ENCODE peak calls at places on chromosome 21, in ten cellular contexts. I, F, T, N, V, K, A, O, L and E are unnamed samples.

GRCh38 chr21:40841524-40842196 is 5.3 kb downstream of the DSCAM start:
- DNase-seq in N (peak), V (no peak), T (no peak), O (no peak), L (no peak), F (peak), K (no peak), A (no peak), I (no peak), E (peak)

GRCh38 chr21:26834181-26834945 is 10.8 kb downstream of the ADAMTS1 start:
- DNase-seq in A (no peak), V (peak), K (no peak), O (no peak), T (peak), F (no peak), L (peak), N (no peak), I (no peak), E (no peak)

GRCh38 chr21:29340228-29340627 is 41.5 kb downstream of the BACH1 start:
- DNase-seq in K (no peak), L (no peak), I (no peak), O (no peak), N (no peak), T (no peak), A (no peak), F (no peak), V (peak), E (no peak)

GRCh38 chr21:45075606-45076244 is 1.3 kb downstream of the ADARB1 start:
- DNase-seq in V (peak), K (no peak), F (no peak), A (no peak), L (no peak), T (no peak), I (no peak), N (no peak), O (no peak), E (no peak)

GRCh38 chr21:14956826-14957225 is 108.0 kb downstream of the NRIP1 start:
- DNase-seq in A (peak), I (no peak), T (peak), F (no peak), K (no peak), N (no peak), O (no peak), V (peak), L (peak), E (no peak)

GRCh38 chr21:45615145-45615711 is 28.3 kb upstream of the PCBP3 start:
- DNase-seq in V (no peak), O (no peak), F (no peak), T (no peak), L (no peak), A (no peak), N (peak), K (peak), I (peak), E (peak)

GRCh38 chr21:34642211-34643075 is 26.4 kb upstream of the CLIC6 start:
- DNase-seq in T (peak), O (no peak), V (peak), L (no peak), A (no peak), K (peak), N (no peak), I (no peak), F (no peak), E (no peak)

GRCh38 chr21:42654179-42654912 is 925 bp downstream of the PDE9A start:
- DNase-seq in V (no peak), T (no peak), N (no peak), L (no peak), A (no peak), O (no peak), K (peak), I (no peak), F (peak), E (peak)

GRCh38 chr21:39952265-39952664 is 85.0 kb downstream of the PCP4 start:
- DNase-seq in F (peak), N (no peak), T (no peak), O (no peak), I (no peak), K (no peak), A (no peak), V (no peak), L (no peak), E (no peak)

GRCh38 chr21:39788383-39788782 is 43.4 kb downstream of the IGSF5 start:
- DNase-seq in N (peak), A (peak), T (peak), O (no peak), I (peak), K (no peak), L (peak), F (peak), V (peak), E (peak)

GRCh38 chr21:37564924-37565529 is 198.5 kb downstream of the DYRK1A start:
- DNase-seq in V (peak), I (no peak), N (no peak), A (no peak), O (no peak), K (no peak), F (peak), L (no peak), T (no peak), E (no peak)

GRCh38 chr21:36751383-36751782 is 52.5 kb downstream of the SIM2 start:
- DNase-seq in K (no peak), F (no peak), V (no peak), I (no peak), N (no peak), L (no peak), A (no peak), O (no peak), T (no peak), E (no peak)

GRCh38 chr21:15211491-15212133 is 146.8 kb upstream of the NRIP1 start:
- DNase-seq in T (no peak), K (no peak), O (no peak), I (no peak), N (no peak), F (no peak), V (peak), L (no peak), A (no peak), E (no peak)

GRCh38 chr21:29939859-29940245 is at the start of gene GRIK1:
- DNase-seq in A (no peak), K (no peak), L (no peak), T (no peak), V (no peak), N (no peak), I (no peak), O (no peak), F (no peak), E (no peak)

GRCh38 chr21:27362249-27362648 is 395.4 kb upstream of the ADAMTS5 start:
- DNase-seq in L (no peak), V (no peak), N (no peak), A (no peak), F (no peak), O (no peak), I (no peak), K (no peak), T (no peak), E (no peak)

GRCh38 chr21:36479415-36480402 is at the start of gene CLDN14:
- DNase-seq in K (no peak), O (no peak), V (no peak), I (no peak), L (no peak), N (no peak), T (peak), F (no peak), A (no peak), E (no peak)

GRCh38 chr21:44424608-44425306 is 30.6 kb upstream of the LRRC3 start:
- DNase-seq in T (no peak), O (no peak), K (no peak), N (peak), V (no peak), F (no peak), L (no peak), I (no peak), A (no peak), E (peak)

GRCh38 chr21:37712204-37712934 is 203.9 kb downstream of the KCNJ6 start:
- DNase-seq in T (peak), N (peak), V (peak), L (peak), O (peak), K (peak), A (no peak), F (peak), I (no peak), E (peak)

GRCh38 chr21:30813174-30813573 is at the start of gene KRTAP8-1:
- DNase-seq in L (no peak), T (no peak), F (no peak), A (no peak), V (no peak), N (no peak), O (no peak), I (no peak), K (no peak), E (no peak)

GRCh38 chr21:43825936-43826622 is 36.7 kb downstream of the RRP1 start:
- DNase-seq in O (no peak), V (no peak), T (no peak), A (no peak), K (no peak), L (no peak), I (no peak), F (no peak), N (no peak), E (no peak)

GRCh38 chr21:34243562-34243961 is 120.2 kb upstream of the KCNE2 start:
- DNase-seq in K (no peak), F (no peak), L (no peak), I (no peak), V (peak), T (peak), O (peak), N (no peak), A (no peak), E (no peak)

GRCh38 chr21:36422279-36423098 is 37.3 kb downstream of the CHAF1B start:
- DNase-seq in L (no peak), O (peak), A (peak), K (peak), V (peak), I (no peak), F (peak), N (peak), T (peak), E (peak)

GRCh38 chr21:34887729-34888568 is 161.2 kb downstream of the RUNX1 start:
- DNase-seq in F (peak), K (peak), T (peak), I (peak), N (peak), A (peak), L (peak), O (peak), V (peak), E (peak)

GRCh38 chr21:25297117-25297516 is 310.2 kb downstream of the MRPL39 start:
- DNase-seq in N (no peak), L (no peak), O (no peak), I (no peak), F (peak), K (no peak), T (no peak), V (no peak), A (no peak), E (no peak)

GRCh38 chr21:25925936-25926335 is 191.2 kb downstream of the GABPA start:
- DNase-seq in L (no peak), A (no peak), T (no peak), V (peak), O (peak), N (no peak), K (no peak), I (no peak), F (no peak), E (no peak)

GRCh38 chr21:14273736-14274538 is 58.0 kb downstream of the RBM11 start:
- DNase-seq in V (no peak), T (no peak), I (peak), K (no peak), L (no peak), A (no peak), O (no peak), F (peak), N (peak), E (peak)

GRCh38 chr21:38985423-38986378 is 180.0 kb downstream of the ETS2 start:
- DNase-seq in T (peak), N (peak), F (peak), A (peak), I (peak), V (peak), L (peak), O (no peak), K (peak), E (peak)